ENCODE peak calls at places on chromosomes 13 and 19, in four cellular contexts. V is AG08396, S is NCI-H1694, R is GM23338. Z is an unnamed sample.

GRCh38 chr19:34712606-34713261 is 21.3 kb upstream of the ZNF181 start:
- DNase-seq in R (peak), V (peak), S (peak), Z (peak)

GRCh38 chr13:27797228-27797624 is 4.9 kb downstream of the GSX1 start:
- DNase-seq in V (no peak), R (peak), S (no peak), Z (no peak)

GRCh38 chr19:10332965-10333757 is at the start of gene RAVER1:
- DNase-seq in S (peak), V (peak), R (peak), Z (peak)

GRCh38 chr19:34519602-34520001 is 38.0 kb downstream of the WTIP start:
- DNase-seq in R (no peak), S (no peak), V (no peak), Z (no peak)

GRCh38 chr13:60328073-60328472 is 68.9 kb upstream of the TDRD3 start:
- DNase-seq in R (no peak), V (no peak), S (no peak), Z (no peak)

GRCh38 chr19:50465000-50465399 is 11.3 kb upstream of the EMC10 start:
- DNase-seq in V (no peak), R (no peak), S (no peak), Z (no peak)

GRCh38 chr19:29714953-29715694 is at the start of gene C19orf12:
- DNase-seq in V (peak), R (peak), S (peak), Z (peak)

GRCh38 chr13:30396434-30397075 is 25.7 kb upstream of the UBE2L5 start:
- DNase-seq in V (no peak), S (no peak), R (peak), Z (no peak)

GRCh38 chr13:26721251-26721939 is 39.2 kb downstream of the GPR12 start:
- DNase-seq in V (no peak), R (no peak), S (peak), Z (no peak)

GRCh38 chr13:79246575-79246949 is 159.5 kb downstream of the RBM26 start:
- DNase-seq in R (no peak), V (no peak), S (no peak), Z (no peak)

GRCh38 chr19:46813570-46814358 is 25.4 kb upstream of the SLC1A5 start:
- DNase-seq in V (peak), R (no peak), S (no peak), Z (no peak)

GRCh38 chr13:110841846-110842245 is 73.0 kb downstream of the ANKRD10 start:
- DNase-seq in S (no peak), V (no peak), R (no peak), Z (no peak)

GRCh38 chr13:75384881-75385707 is 96.9 kb downstream of the TBC1D4 start:
- DNase-seq in S (no peak), V (no peak), R (no peak), Z (no peak)